ENCODE peak calls at places on chromosomes 13 and 19, in four cellular contexts. C, O, M and E are unnamed samples. For H3K27me3, the result is how much of the 10 kb centered on the place peaks cover.

GRCh38 chr19:49340069-49340864 is 5.1 kb downstream of the CD37 start:
- DNase-seq in C (no peak), O (peak), M (peak), E (no peak)

GRCh38 chr19:7417671-7418324 is 69.1 kb downstream of the ARHGEF18 start:
- DNase-seq in C (no peak), O (no peak), M (no peak), E (no peak)

GRCh38 chr13:32008518-32009175 is 22.9 kb upstream of the FRY start:
- DNase-seq in C (no peak), O (no peak), M (no peak), E (no peak)

GRCh38 chr19:10291554-10292205 is 1.9 kb downstream of the ICAM5 start:
- DNase-seq in C (peak), O (no peak), M (no peak), E (no peak)

GRCh38 chr13:83702021-83702420 is 180.3 kb downstream of the SLITRK1 start:
- DNase-seq in C (no peak), O (no peak), M (no peak), E (no peak)

GRCh38 chr19:39738809-39739208 is 980 bp upstream of the CLC start:
- DNase-seq in C (no peak), O (no peak), M (no peak), E (no peak)

GRCh38 chr19:6092329-6093286 is 17.7 kb downstream of the RFX2 start:
- DNase-seq in C (no peak), O (peak), M (peak), E (no peak)

GRCh38 chr19:10952809-10953208 is 8.0 kb upstream of the SMARCA4 start:
- DNase-seq in C (no peak), O (peak), M (peak), E (no peak)

GRCh38 chr19:10654610-10655456 is 687 bp downstream of the ILF3 start:
- DNase-seq in C (no peak), O (peak), M (peak), E (peak)

GRCh38 chr13:28684257-28684656 is 25.3 kb downstream of the POMP start:
- DNase-seq in C (no peak), O (no peak), M (peak), E (no peak)

GRCh38 chr13:28680541-28680940 is 21.6 kb downstream of the POMP start:
- DNase-seq in C (no peak), O (no peak), M (no peak), E (no peak)

GRCh38 chr13:28678809-28679208 is 19.9 kb downstream of the POMP start:
- DNase-seq in C (no peak), O (no peak), M (no peak), E (no peak)

GRCh38 chr13:28685114-28685513 is 26.2 kb downstream of the POMP start:
- DNase-seq in C (no peak), O (no peak), M (no peak), E (no peak)

GRCh38 chr13:28679628-28680027 is 20.7 kb downstream of the POMP start:
- DNase-seq in C (no peak), O (no peak), M (no peak), E (no peak)
- TF ChIP-seq CTCF in C (peak), O (no peak), M (peak), E (no peak)

GRCh38 chr13:51305558-51305957 is 33.9 kb upstream of the SERPINE3 start:
- DNase-seq in C (no peak), O (no peak), M (no peak), E (no peak)
- H3K27ac ChIP-seq in C (no peak), O (no peak), M (no peak), E (no peak)

DNA sequence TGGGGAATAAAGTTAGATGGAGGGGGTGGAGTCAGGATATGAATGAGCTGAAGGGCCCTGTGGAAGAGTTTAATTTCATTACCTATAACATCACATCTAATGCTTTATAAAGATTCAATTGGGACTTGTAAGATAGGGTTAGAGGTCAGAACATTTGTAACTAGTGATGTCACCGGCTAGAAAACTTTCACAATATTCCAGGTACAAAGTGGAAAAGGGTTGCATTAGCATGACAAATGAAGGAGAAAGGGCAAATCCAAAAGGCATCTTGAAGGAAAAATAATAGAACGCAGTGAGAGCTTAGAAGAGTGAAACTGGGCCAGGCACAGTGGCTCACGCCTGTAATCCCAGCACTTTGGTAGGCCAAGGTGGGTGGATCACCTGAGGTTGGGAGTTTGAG is 7.6 kb downstream of the MBNL2 start:
- DNase-seq in C (no peak), O (no peak), M (no peak), E (no peak)
- H3K27me3 ChIP-seq in C (under half), O (under half), M (under half), E (under half)

GRCh38 chr13:25756916-25757315 is 294.9 kb downstream of the SHISA2 start:
- DNase-seq in C (no peak), O (no peak), M (no peak), E (no peak)
- TF ChIP-seq CTCF in C (no peak), O (no peak), M (no peak), E (no peak)

GRCh38 chr13:28499579-28499978 is 4.7 kb upstream of the FLT1 start:
- DNase-seq in C (no peak), O (no peak), M (no peak), E (no peak)

GRCh38 chr13:28503182-28503980 is 8.5 kb upstream of the FLT1 start:
- DNase-seq in C (no peak), O (no peak), M (no peak), E (no peak)

GRCh38 chr13:28498481-28499115 is 3.7 kb upstream of the FLT1 start:
- DNase-seq in C (no peak), O (no peak), M (no peak), E (no peak)

GRCh38 chr13:28505543-28506135 is 10.7 kb upstream of the FLT1 start:
- DNase-seq in C (peak), O (no peak), M (no peak), E (no peak)

DNA sequence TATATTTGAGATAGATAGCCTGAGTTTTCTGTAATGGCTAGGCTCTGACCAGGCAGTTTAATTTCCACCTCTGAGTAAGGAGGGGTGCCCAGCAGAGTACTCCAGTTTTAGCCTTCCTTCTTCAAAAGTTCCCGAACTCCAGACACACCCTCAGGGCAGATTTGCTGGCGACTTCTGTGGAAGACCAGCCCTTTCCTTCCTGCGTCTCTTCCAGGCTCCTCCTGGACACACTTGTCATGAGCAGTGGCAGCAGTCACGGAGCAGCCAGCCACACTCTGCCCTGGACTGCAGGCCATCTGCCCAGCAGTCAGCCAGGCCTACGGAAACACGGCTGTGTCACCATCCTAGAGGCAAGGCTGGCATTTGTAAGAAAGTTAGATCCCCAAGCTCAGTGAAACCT is 6.6 kb upstream of the FLT1 start:
- DNase-seq in C (no peak), O (no peak), M (no peak), E (no peak)
- H3K27ac ChIP-seq in C (no peak), O (no peak), M (no peak), E (no peak)

GRCh38 chr13:99414048-99414995 is 87.0 kb upstream of the TM9SF2 start:
- DNase-seq in C (no peak), O (no peak), M (no peak), E (no peak)
- H3K27me3 ChIP-seq in C (under half), O (under half), M (under half), E (under half)

GRCh38 chr13:30120133-30120822 is 187.1 kb downstream of the KATNAL1 start:
- DNase-seq in C (no peak), O (no peak), M (no peak), E (no peak)
- TF ChIP-seq CTCF in C (no peak), O (no peak), M (no peak), E (no peak)

GRCh38 chr13:20475927-20476691 is 49.5 kb downstream of the CRYL1 start:
- DNase-seq in C (peak), O (no peak), M (peak), E (peak)
- H3K27ac ChIP-seq in C (peak), O (no peak), M (no peak), E (peak)

DNA sequence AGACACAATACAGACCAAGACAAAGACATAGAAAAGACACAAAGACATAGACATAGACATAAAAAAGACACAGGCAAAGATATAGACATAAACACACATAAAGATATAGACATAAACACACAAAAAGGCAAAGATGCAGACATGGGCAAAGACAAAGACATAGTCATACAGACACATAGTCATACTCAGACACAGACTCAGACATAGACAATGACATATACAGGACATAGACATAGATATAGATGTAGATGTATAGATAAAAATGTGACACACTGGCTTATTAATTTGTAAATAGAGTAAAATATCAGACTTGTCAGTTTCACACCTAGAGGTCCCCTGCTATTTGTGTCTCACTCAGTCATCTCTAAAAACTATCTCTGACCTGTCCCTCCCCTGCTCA is 42.8 kb downstream of the OR10H4 start:
- DNase-seq in C (no peak), O (no peak), M (no peak), E (no peak)
- H3K27me3 ChIP-seq in C (under half), O (under half), M (under half), E (under half)